ENCODE peak calls at places on chromosome 21, in seven cellular contexts. V is GM23338, E is HCT116, G is GM23248, I is hepatocyte, T is neural progenitor cell, M is SK-N-SH. J is an unnamed sample.

GRCh38 chr21:43304621-43305335 is 122.2 kb downstream of the SIK1 start:
- DNase-seq in G (no peak), E (no peak), I (no peak), V (no peak), M (no peak), T (no peak), J (no peak)

GRCh38 chr21:33654412-33654811 is 12.1 kb downstream of the ITSN1 start:
- DNase-seq in E (no peak), G (no peak), M (no peak), I (no peak), T (no peak), V (no peak), J (no peak)

GRCh38 chr21:46322351-46323226 is 1.1 kb downstream of the C21orf58 start:
- DNase-seq in M (no peak), T (peak), V (peak), G (peak), E (no peak), I (peak), J (peak)

GRCh38 chr21:41768371-41769042 is 1.7 kb upstream of the RIPK4 start:
- DNase-seq in T (peak), G (peak), I (peak), V (peak), E (peak), M (peak), J (peak)

GRCh38 chr21:45970674-45971486 is 10.7 kb upstream of the COL6A1 start:
- DNase-seq in E (no peak), G (peak), I (peak), M (peak), T (peak), V (peak), J (peak)

GRCh38 chr21:41753001-41753725 is 13.7 kb downstream of the RIPK4 start:
- DNase-seq in V (no peak), G (no peak), I (no peak), E (no peak), T (no peak), M (no peak), J (no peak)

GRCh38 chr21:44051462-44051941 is 39.4 kb downstream of the TRAPPC10 start:
- DNase-seq in E (no peak), I (no peak), T (no peak), M (no peak), G (no peak), V (no peak), J (no peak)

GRCh38 chr21:44376606-44377005 is 23.2 kb downstream of the TRPM2 start:
- DNase-seq in I (no peak), G (no peak), E (no peak), V (no peak), M (no peak), T (no peak), J (no peak)

GRCh38 chr21:43272591-43272990 is 103.8 kb downstream of the CRYAA start:
- DNase-seq in G (no peak), E (no peak), V (no peak), I (no peak), T (no peak), M (no peak), J (no peak)

GRCh38 chr21:15210235-15210678 is 145.5 kb upstream of the NRIP1 start:
- DNase-seq in T (peak), V (no peak), G (peak), E (no peak), I (peak), M (no peak), J (peak)

GRCh38 chr21:38806153-38806941 is 618 bp downstream of the ETS2 start:
- DNase-seq in E (no peak), I (no peak), M (peak), G (peak), V (peak), T (peak), J (no peak)

GRCh38 chr21:31750843-31751242 is 18.9 kb upstream of the SCAF4 start:
- DNase-seq in V (no peak), T (no peak), M (no peak), G (peak), E (peak), I (no peak), J (peak)

GRCh38 chr21:45698493-45698947 is 55.0 kb downstream of the PCBP3 start:
- DNase-seq in V (no peak), I (peak), G (peak), T (no peak), E (no peak), M (no peak), J (peak)

GRCh38 chr21:38903578-38904193 is 98.0 kb downstream of the ETS2 start:
- DNase-seq in T (peak), V (no peak), G (no peak), I (peak), M (no peak), E (no peak), J (no peak)

GRCh38 chr21:32712043-32712442 is 15.8 kb downstream of the SYNJ1 start:
- DNase-seq in I (no peak), T (no peak), E (no peak), G (no peak), M (no peak), V (no peak), J (no peak)

GRCh38 chr21:16241500-16241963 is 511.8 kb downstream of the USP25 start:
- DNase-seq in M (no peak), T (peak), I (no peak), V (peak), G (no peak), E (no peak), J (no peak)

GRCh38 chr21:27636671-27637070 is 669.8 kb upstream of the ADAMTS5 start:
- DNase-seq in M (no peak), T (no peak), V (no peak), I (no peak), G (no peak), E (no peak), J (no peak)

GRCh38 chr21:38561613-38562012 is 63.3 kb upstream of the ERG start:
- DNase-seq in E (no peak), G (no peak), V (no peak), M (no peak), I (no peak), T (no peak), J (no peak)

GRCh38 chr21:46366966-46367365 is 43.0 kb downstream of the PCNT start:
- DNase-seq in V (no peak), T (no peak), I (no peak), E (no peak), M (no peak), G (no peak), J (no peak)

GRCh38 chr21:42854246-42855010 is 24.9 kb downstream of the WDR4 start:
- DNase-seq in T (no peak), V (no peak), M (no peak), I (no peak), E (no peak), G (no peak), J (no peak)

GRCh38 chr21:36858320-36858957 is 108.0 kb downstream of the HLCS start:
- DNase-seq in E (no peak), M (no peak), V (no peak), I (no peak), T (no peak), G (peak), J (peak)

GRCh38 chr21:45300786-45301520 is 13.3 kb upstream of the POFUT2 start:
- DNase-seq in I (no peak), M (no peak), G (no peak), V (no peak), T (no peak), E (no peak), J (no peak)

GRCh38 chr21:41596241-41596925 is 88.4 kb upstream of the TMPRSS2 start:
- DNase-seq in T (no peak), G (no peak), E (no peak), I (no peak), V (no peak), M (no peak), J (no peak)

GRCh38 chr21:31233711-31234110 is 110.3 kb downstream of the TIAM1 start:
- DNase-seq in E (no peak), I (no peak), M (no peak), T (no peak), G (no peak), V (no peak), J (no peak)

GRCh38 chr21:31446206-31446900 is 102.3 kb upstream of the TIAM1 start:
- DNase-seq in G (no peak), I (no peak), T (no peak), M (no peak), V (no peak), E (no peak), J (no peak)

GRCh38 chr21:41168391-41169257 is 664 bp downstream of the BACE2 start:
- DNase-seq in M (peak), E (no peak), V (peak), T (peak), G (peak), I (peak), J (peak)

GRCh38 chr21:41290106-41290799 is 26.3 kb upstream of the FAM3B start:
- DNase-seq in T (no peak), G (peak), M (no peak), V (peak), E (no peak), I (no peak), J (no peak)

GRCh38 chr21:14766241-14766640 is 220.1 kb upstream of the SAMSN1 start:
- DNase-seq in V (peak), E (peak), I (no peak), T (peak), G (no peak), M (peak), J (peak)

GRCh38 chr21:34018185-34018584 is 55.2 kb upstream of the MRPS6 start:
- DNase-seq in M (no peak), V (no peak), G (no peak), T (no peak), I (no peak), E (no peak), J (no peak)

GRCh38 chr21:44514218-44514520 is 25.8 kb downstream of the KRTAP10-1 start:
- DNase-seq in V (no peak), I (no peak), E (no peak), G (no peak), M (no peak), T (no peak), J (no peak)

GRCh38 chr21:36422279-36423098 is 37.3 kb downstream of the CHAF1B start:
- DNase-seq in E (peak), I (peak), T (peak), M (peak), V (peak), G (peak), J (peak)

GRCh38 chr21:32978346-32979270 is 47.1 kb upstream of the OLIG2 start:
- DNase-seq in G (no peak), V (no peak), T (peak), E (no peak), M (no peak), I (no peak), J (no peak)

GRCh38 chr21:29246614-29247013 is 52.1 kb upstream of the BACH1 start:
- DNase-seq in E (no peak), I (no peak), V (no peak), M (no peak), T (no peak), G (no peak), J (no peak)

GRCh38 chr21:36627242-36627641 is 71.7 kb upstream of the SIM2 start:
- DNase-seq in I (no peak), M (no peak), T (no peak), G (peak), E (no peak), V (no peak), J (peak)

GRCh38 chr21:36704281-36704957 is 5.5 kb downstream of the SIM2 start:
- DNase-seq in E (no peak), T (peak), V (peak), M (peak), I (no peak), G (no peak), J (no peak)

GRCh38 chr21:33950425-33951079 is 34.9 kb upstream of the ATP5PO start:
- DNase-seq in M (no peak), G (no peak), T (no peak), V (no peak), E (no peak), I (no peak), J (no peak)

GRCh38 chr21:36955783-36956182 is 10.7 kb downstream of the HLCS start:
- DNase-seq in I (no peak), M (no peak), V (no peak), T (no peak), G (no peak), E (no peak), J (no peak)

GRCh38 chr21:31260790-31261189 is 83.3 kb downstream of the TIAM1 start:
- DNase-seq in E (no peak), T (no peak), M (no peak), I (no peak), G (peak), V (no peak), J (no peak)

GRCh38 chr21:32412998-32413504 is 545 bp downstream of the EVA1C start:
- DNase-seq in T (no peak), M (no peak), I (no peak), V (peak), E (no peak), G (no peak), J (peak)

DNA sequence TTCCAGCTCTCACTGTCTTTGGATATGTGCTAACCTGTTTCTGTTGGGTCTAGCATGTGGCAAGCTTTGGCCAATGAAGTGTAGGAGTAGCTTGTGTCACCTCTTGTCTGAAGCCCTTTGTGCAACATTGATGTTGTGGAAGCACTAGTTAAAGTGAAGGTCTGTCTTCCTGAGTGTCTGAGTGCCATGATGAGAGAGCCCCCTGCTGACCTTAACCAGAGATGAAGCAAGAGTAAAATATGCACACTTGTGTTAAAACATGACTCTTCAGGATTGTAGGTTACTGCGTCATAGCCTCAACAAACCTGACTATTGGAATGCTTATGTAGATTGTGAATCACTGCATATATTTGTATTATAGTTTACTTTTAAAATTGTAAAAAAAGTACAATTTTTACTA is 103.7 kb downstream of the NCAM2 start:
- DNase-seq in V (peak), G (no peak), I (peak), E (no peak), T (peak), M (peak), J (peak)
- TF ChIP-seq EZH2phosphoT487 in V (no peak), G (no peak), I (no peak), E (no peak), T (no peak), M (no peak), J (no peak)

DNA sequence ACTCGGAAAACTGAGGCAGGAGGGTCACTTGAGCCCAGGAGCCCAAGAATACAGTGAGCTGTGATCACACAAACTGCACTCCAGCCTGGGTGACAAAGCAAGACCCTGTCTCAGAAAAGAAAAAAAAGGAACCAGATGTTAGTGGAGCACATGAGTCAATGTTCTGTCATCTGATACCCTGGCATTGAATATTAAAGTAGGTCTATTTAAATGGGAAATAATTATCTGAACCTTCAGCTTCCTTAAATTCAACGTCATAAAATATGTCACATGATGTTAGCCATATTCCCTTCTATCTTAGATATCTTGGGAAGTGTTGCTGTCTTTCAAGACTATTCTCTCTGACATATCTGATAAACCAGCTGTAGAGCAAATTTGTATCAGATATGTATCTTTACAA is 47.3 kb downstream of the NCAM2 start:
- DNase-seq in V (no peak), M (no peak), G (no peak), T (no peak), E (no peak), I (no peak), J (no peak)
- H3K4me3 ChIP-seq in V (peak), M (no peak), G (no peak), T (no peak), E (no peak), I (no peak), J (no peak)

DNA sequence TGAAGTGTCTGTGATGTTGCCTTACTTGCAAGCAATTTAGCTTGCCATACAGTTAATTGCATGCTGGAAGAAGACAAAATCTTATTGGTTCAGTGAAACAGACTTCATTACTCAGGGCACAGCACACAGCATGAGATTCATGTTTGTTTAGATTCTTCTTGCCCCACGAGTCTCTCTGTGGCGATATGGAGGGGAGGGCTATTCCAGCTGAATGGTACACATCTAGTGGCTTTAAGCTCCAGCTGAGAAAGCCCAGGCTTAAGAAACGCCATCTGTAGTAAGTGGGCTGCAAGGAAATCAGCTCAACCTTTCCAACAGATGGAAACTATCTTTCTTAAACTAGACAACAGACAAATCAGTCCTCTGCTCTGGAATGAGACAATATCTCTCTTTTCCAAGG is 1022.0 kb downstream of the NCAM2 start:
- DNase-seq in I (no peak), V (peak), M (no peak), E (no peak), G (no peak), T (peak), J (no peak)
- TF ChIP-seq EZH2phosphoT487 in I (no peak), V (no peak), M (no peak), E (no peak), G (no peak), T (no peak), J (no peak)

DNA sequence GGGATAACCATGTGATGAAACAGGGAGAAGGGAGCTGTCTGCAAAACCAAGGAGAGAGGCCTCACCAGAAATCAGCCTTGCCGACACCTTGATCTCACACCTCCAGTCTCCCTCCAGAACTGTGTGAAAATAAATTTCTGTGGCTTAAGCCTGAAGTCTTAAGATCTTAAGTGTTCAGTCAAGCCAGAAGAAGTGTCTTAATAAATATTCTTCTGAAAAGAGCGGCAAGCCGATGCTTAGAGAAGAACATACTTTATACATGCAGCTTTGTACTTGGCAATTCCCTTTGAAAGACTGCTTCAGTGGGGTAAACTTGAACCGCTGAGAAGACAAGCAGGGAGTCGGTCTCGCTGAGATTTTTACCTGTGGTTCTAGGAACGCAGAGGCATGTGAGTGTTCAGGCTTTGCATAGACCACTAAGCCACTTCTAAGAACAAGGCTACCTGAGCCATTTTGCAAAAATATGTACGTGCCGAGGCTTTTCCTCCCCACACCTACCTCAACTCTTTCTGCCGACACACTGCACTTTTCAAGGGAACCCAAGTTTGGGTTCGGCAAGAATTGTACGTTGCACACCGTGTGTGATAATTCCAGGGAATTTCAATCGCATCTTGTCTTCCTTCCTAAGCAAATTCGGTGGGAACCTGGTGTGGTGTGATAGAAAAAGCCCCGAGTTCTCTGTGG is 3.4 kb downstream of the RUNX1 start:
- DNase-seq in E (no peak), T (no peak), V (no peak), G (no peak), I (no peak), M (no peak), J (no peak)
- H3K4me3 ChIP-seq in E (no peak), T (no peak), V (no peak), G (no peak), I (no peak), M (no peak), J (peak)

J was measured in PC-3.